ENCODE peak calls at places on chromosomes 11 and 22, in five cellular contexts. U, M, B, J and E are unnamed samples.

GRCh38 chr22:47788461-47788860 is 1026.0 kb downstream of the TBC1D22A start:
- DNase-seq in M (no peak), J (no peak), U (no peak), B (no peak), E (peak; percentile 18)

GRCh38 chr11:58004664-58005063 is 19.0 kb upstream of the OR9Q1 start:
- DNase-seq in J (no peak), B (no peak), U (no peak), M (no peak), E (no peak)

GRCh38 chr11:95289378-95289777 is 58.4 kb upstream of the SESN3 start:
- DNase-seq in B (no peak), M (no peak), U (no peak), J (no peak), E (no peak)

GRCh38 chr11:34492806-34493414 is 20.7 kb downstream of the ELF5 start:
- DNase-seq in M (peak; percentile 75), B (peak; percentile 79), J (peak; percentile 69), U (peak; percentile 87), E (peak; percentile 74)

GRCh38 chr11:85951049-85951405 is 95.8 kb downstream of the CCDC83 start:
- DNase-seq in J (no peak), M (no peak), B (no peak), U (no peak), E (no peak)

GRCh38 chr11:78419327-78419726 is 1.7 kb upstream of the GAB2 start:
- DNase-seq in B (peak; percentile 88), M (peak; percentile 24), J (peak; percentile 86), U (peak; percentile 29), E (peak; percentile 56)

GRCh38 chr11:17395554-17395961 is 7.1 kb upstream of the KCNJ11 start:
- DNase-seq in B (no peak), U (no peak), J (no peak), M (no peak), E (no peak)

GRCh38 chr22:35354068-35354467 is 26.8 kb upstream of the HMOX1 start:
- DNase-seq in U (no peak), M (no peak), B (no peak), J (no peak), E (no peak)

GRCh38 chr11:82682003-82682751 is 51.5 kb downstream of the FAM181B start:
- DNase-seq in B (no peak), J (no peak), M (peak; percentile 18), U (no peak), E (no peak)

GRCh38 chr11:129846508-129847335 is 31.1 kb downstream of the TMEM45B start:
- DNase-seq in M (no peak), B (no peak), U (no peak), J (no peak), E (no peak)

GRCh38 chr11:106344392-106344791 is 266.9 kb downstream of the AASDHPPT start:
- DNase-seq in M (no peak), B (no peak), J (no peak), U (no peak), E (no peak)

GRCh38 chr11:88174627-88175003 is 628 bp downstream of the RAB38 start:
- DNase-seq in J (peak; percentile 60), U (peak; percentile 68), M (peak; percentile 8), B (peak; percentile 51), E (peak; percentile 67)

GRCh38 chr11:96508861-96509260 is 119.0 kb downstream of the JRKL start:
- DNase-seq in M (no peak), J (no peak), U (no peak), B (no peak), E (no peak)

GRCh38 chr11:120068114-120068573 is 69.8 kb downstream of the TRIM29 start:
- DNase-seq in M (no peak), B (no peak), U (no peak), J (peak; percentile 36), E (no peak)
- H3K27ac ChIP-seq in M (no peak overlapping the region), B (no peak overlapping the region), U (no peak overlapping the region), J (peak overlapping the region; percentile 52), E (no peak overlapping the region)

GRCh38 chr11:116605543-116605942 is 167.2 kb downstream of the BUD13 start:
- DNase-seq in J (no peak), U (peak; percentile 44), B (no peak), M (no peak), E (no peak)
- H3K4me1 ChIP-seq in J (peaks cover 7% of the 10 kb centered on the region), U (no peaks in the 10 kb centered on the region), B (no peaks in the 10 kb centered on the region), M (peaks cover 3% of the 10 kb centered on the region), E (no peaks in the 10 kb centered on the region)

GRCh38 chr11:114251797-114252327 is 44.3 kb upstream of the NNMT start:
- DNase-seq in B (no peak), U (no peak), M (no peak), J (no peak), E (no peak)
- TF ChIP-seq CTCF in B (no peak), U (no peak), M (no peak), J (no peak), E (no peak)

GRCh38 chr11:113195728-113196127 is 118.7 kb upstream of the TTC12 start:
- DNase-seq in M (no peak), B (no peak), J (no peak), U (no peak), E (no peak)

GRCh38 chr11:113192121-113192925 is 122.1 kb upstream of the TTC12 start:
- DNase-seq in B (no peak), J (no peak), U (no peak), M (no peak), E (no peak)

GRCh38 chr11:113189909-113190667 is 124.3 kb upstream of the TTC12 start:
- DNase-seq in M (peak; percentile 7), B (peak; percentile 50), J (peak; percentile 57), U (no peak), E (no peak)

GRCh38 chr11:113193894-113194293 is 120.5 kb upstream of the TTC12 start:
- DNase-seq in M (no peak), B (peak; percentile 35), U (peak; percentile 56), J (peak; percentile 88), E (no peak)

DNA sequence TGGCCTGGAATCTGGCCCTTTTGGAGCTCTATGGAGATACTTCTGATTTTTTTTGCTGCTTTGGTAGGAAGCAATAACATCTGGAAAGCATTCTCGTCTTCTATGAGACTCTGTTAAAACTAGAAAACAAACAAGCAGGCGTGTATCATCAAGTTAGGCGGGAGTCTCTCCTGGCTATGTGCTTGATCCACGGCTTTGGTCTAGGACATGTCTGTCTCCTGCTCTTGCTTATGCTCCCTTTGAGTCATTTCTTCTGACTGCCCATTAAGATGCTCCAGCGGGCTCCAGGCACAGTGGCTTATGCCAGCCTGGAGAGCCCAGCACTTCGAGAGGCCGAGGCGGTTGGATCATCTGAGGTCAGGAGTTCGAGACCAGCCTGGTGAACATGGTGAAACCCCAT is 121.3 kb upstream of the TTC12 start:
- DNase-seq in U (no peak), M (no peak), J (peak; percentile 44), B (peak; percentile 46), E (no peak)
- H3K27ac ChIP-seq in U (no peak overlapping the region), M (no peak overlapping the region), J (peak overlapping the region; percentile 69), B (no peak overlapping the region), E (no peak overlapping the region)

DNA sequence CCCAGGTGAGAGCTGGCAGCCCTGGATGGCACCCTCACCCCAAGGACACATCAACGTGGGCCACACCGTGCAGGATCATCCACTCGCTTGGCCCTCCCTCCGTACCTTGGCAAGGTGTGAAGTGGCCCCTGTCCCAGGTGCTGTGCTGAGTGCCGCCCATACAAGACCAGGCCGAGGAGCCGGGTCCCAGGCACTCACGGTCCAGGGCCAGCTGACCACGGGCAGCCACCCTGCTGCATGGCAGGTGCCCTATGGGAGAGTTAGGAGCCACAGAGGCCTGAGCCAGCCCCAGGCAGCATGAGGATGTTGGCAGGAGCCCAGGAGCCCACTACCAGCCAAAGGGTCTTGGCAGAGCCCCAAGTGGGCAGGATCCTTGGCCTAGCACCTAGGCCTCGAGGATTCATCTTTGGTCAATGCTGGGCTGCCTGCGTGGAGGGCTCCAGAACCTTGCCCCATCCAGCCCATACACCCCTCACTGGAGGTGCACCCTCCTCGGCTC is 19.6 kb downstream of the RTN4R start:
- DNase-seq in J (no peak), U (no peak), B (no peak), M (no peak), E (no peak)
- H3K4me1 ChIP-seq in J (peaks cover 20% of the 10 kb centered on the region), U (peaks cover 22% of the 10 kb centered on the region), B (peaks cover 11% of the 10 kb centered on the region), M (no peaks in the 10 kb centered on the region), E (peaks cover under 1% of the 10 kb centered on the region)

DNA sequence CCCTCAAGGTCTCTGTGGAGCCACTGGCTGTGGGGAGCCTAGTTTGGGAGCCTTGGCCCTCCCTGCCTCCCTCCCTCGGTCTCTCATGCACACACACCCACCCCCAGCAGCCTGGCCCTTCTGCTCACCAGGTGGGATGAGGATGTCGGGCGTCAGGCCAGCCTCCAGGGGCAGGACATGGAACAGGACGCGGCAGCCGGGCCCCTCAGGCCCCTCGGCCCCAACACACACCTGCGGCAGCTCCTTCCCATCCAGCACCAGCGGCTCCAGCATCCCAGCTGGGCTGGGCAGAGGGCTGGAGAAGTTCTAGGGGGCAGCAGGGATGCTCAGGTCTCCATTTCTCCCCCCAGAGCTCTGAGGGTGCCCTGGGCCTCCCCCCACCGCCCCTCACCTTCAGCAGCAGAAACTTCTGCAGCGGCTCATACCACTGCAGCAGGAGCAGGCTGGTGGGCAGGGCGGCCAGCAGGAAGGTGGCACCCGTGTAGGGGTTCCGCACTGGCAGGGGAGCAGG is 11.2 kb downstream of the MAP4K2 start:
- DNase-seq in M (no peak), U (no peak), B (peak; percentile 18), J (no peak), E (no peak)
- TF ChIP-seq CTCF in M (no peak), U (no peak), B (no peak), J (no peak), E (no peak)

DNA sequence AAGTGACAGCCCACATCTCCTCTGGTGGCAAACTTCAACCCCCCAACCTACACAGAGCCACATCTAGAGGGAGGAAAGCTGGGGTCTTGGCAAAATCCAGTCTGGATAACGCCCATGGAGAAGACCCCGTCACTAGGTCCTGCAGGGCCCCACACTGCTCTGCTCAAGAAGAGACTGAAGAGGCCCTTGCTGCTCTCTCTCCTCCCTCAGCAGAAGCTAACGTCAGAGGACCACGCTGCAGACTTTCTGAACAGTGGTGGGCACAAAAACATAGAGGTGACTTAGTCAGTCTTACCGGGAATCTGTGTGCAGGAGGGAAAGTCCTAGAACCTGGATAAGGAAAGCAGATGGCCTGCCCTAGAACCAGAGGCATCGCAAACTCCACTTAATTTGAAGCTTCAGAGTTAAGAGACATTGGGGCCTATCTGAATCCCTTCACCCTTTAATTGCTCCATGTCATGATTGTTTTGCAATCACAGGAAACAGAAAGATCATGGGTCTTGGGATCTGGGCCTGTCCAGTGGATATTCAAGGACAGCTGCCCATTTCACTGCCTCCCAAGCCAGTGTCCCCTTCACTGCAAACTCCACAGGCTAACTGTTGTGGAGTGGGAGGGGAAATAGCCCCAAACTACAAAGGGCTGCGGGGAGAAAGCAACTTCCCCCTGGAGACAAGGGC is 1.7 kb downstream of the DKK3 start:
- DNase-seq in M (no peak), B (no peak), J (no peak), U (no peak), E (no peak)
- H3K27ac ChIP-seq in M (no peak overlapping the region), B (peak overlapping the region; percentile 82), J (peak overlapping the region; percentile 22), U (no peak overlapping the region), E (peak overlapping the region; percentile 78)

GRCh38 chr11:843086-843704 is 543 bp downstream of the TSPAN4 start:
- DNase-seq in U (no peak), B (no peak), J (no peak), M (no peak), E (no peak)

GRCh38 chr11:846496-847098 is 3.9 kb downstream of the TSPAN4 start:
- DNase-seq in U (no peak), B (no peak), J (no peak), M (no peak), E (no peak)

GRCh38 chr11:843818-844692 is 1.4 kb downstream of the TSPAN4 start:
- DNase-seq in B (peak; percentile 98), U (peak; percentile 90), J (peak; percentile 94), M (peak; percentile 86), E (peak; percentile 96)

GRCh38 chr11:845872-846271 is 3.2 kb downstream of the TSPAN4 start:
- DNase-seq in M (no peak), U (no peak), J (no peak), B (no peak), E (no peak)

GRCh38 chr11:844693-845644 is 2.3 kb downstream of the TSPAN4 start:
- DNase-seq in M (peak; percentile 83), B (peak; percentile 96), J (peak; percentile 96), U (peak; percentile 93), E (peak; percentile 94)
- H3K4me1 ChIP-seq in M (peaks cover 55% of the 10 kb centered on the region), B (peaks cover 81% of the 10 kb centered on the region), J (peaks cover 34% of the 10 kb centered on the region), U (peaks cover 55% of the 10 kb centered on the region), E (peaks cover 6% of the 10 kb centered on the region)